ENCODE peak calls at places on chromosome 19, in four cellular contexts. Z is GM04504, T is NCI-H2081, R is NCI-H446 treated with DMSO at 0.1 percent for 48 hours. H is an unnamed sample.

GRCh38 chr19:3243851-3244700 is 19.6 kb downstream of the CELF5 start:
- DNase-seq in Z (peak), T (no peak), R (no peak), H (peak)

GRCh38 chr19:49560358-49560900 is 19.9 kb downstream of the NOSIP start:
- DNase-seq in Z (no peak), T (no peak), R (no peak), H (no peak)

GRCh38 chr19:14310055-14310454 is 71.2 kb upstream of the ADGRE5 start:
- DNase-seq in Z (no peak), T (no peak), R (no peak), H (no peak)

GRCh38 chr19:14550201-14550754 is 20.9 kb downstream of the TECR start:
- DNase-seq in Z (no peak), T (peak), R (no peak), H (no peak)

GRCh38 chr19:42185281-42185680 is 32.2 kb downstream of the DEDD2 start:
- DNase-seq in Z (no peak), T (no peak), R (no peak), H (no peak)

GRCh38 chr19:18415177-18415867 is 3.9 kb upstream of the SSBP4 start:
- DNase-seq in Z (peak), T (peak), R (no peak), H (no peak)

GRCh38 chr19:29121684-29122083 is 91.3 kb downstream of the UQCRFS1 start:
- DNase-seq in Z (no peak), T (no peak), R (no peak), H (peak)

GRCh38 chr19:35488677-35489076 is 1.6 kb downstream of the KRTDAP start:
- DNase-seq in Z (no peak), T (no peak), R (no peak), H (no peak)

GRCh38 chr19:8610041-8610927 is at the start of gene ADAMTS10:
- DNase-seq in Z (no peak), T (no peak), R (no peak), H (no peak)

GRCh38 chr19:13118424-13119193 is 545 bp downstream of the NACC1 start:
- DNase-seq in Z (no peak), T (peak), R (no peak), H (peak)

GRCh38 chr19:1813197-1813836 is 1.2 kb upstream of the ATP8B3 start:
- DNase-seq in Z (no peak), T (no peak), R (no peak), H (no peak)